ENCODE peak calls at places on chromosomes 3 and 15, in seven cellular contexts. L is adipocyte, I is GM12864, U is T-helper 9 cell, H is NCI-H460, Q is NCI-H1092, B is fibroblast of gingiva. X is an unnamed sample.

GRCh38 chr15:68951813-68952212 is 21.5 kb downstream of the SPESP1 start:
- DNase-seq in L (no peak), I (no peak), U (no peak), H (no peak), Q (no peak), B (no peak), X (no peak)

GRCh38 chr15:48149858-48150257 is 28.2 kb downstream of the MYEF2 start:
- DNase-seq in L (peak), I (no peak), U (no peak), H (no peak), Q (no peak), B (no peak), X (peak)

GRCh38 chr15:69154684-69155083 is 5.8 kb upstream of the GLCE start:
- DNase-seq in L (peak), I (no peak), U (no peak), H (no peak), Q (no peak), B (peak), X (peak)

GRCh38 chr3:132239587-132239986 is 77.6 kb upstream of the ACP3 start:
- DNase-seq in L (no peak), I (no peak), U (no peak), H (no peak), Q (no peak), B (no peak), X (no peak)

GRCh38 chr3:48694610-48695051 is 8.9 kb upstream of the NCKIPSD start:
- DNase-seq in L (peak), I (no peak), U (no peak), H (no peak), Q (no peak), B (peak), X (peak)

GRCh38 chr15:38699633-38700230 is 135.1 kb upstream of the RASGRP1 start:
- DNase-seq in L (peak), I (peak), U (peak), H (peak), Q (no peak), B (peak), X (peak)

GRCh38 chr15:86830304-86830703 is 750.6 kb downstream of the AGBL1 start:
- DNase-seq in L (no peak), I (no peak), U (no peak), H (no peak), Q (no peak), B (no peak), X (no peak)

GRCh38 chr3:196203833-196204232 is 7.4 kb downstream of the ZDHHC19 start:
- DNase-seq in L (no peak), I (no peak), U (no peak), H (no peak), Q (no peak), B (no peak), X (no peak)

GRCh38 chr3:131526801-131527347 is 24.1 kb upstream of the MRPL3 start:
- DNase-seq in L (peak), I (no peak), U (no peak), H (peak), Q (peak), B (peak), X (peak)

GRCh38 chr3:126816956-126817777 is 113.1 kb downstream of the CHCHD6 start:
- DNase-seq in L (peak), I (no peak), U (no peak), H (no peak), Q (peak), B (peak), X (no peak)

GRCh38 chr3:150407818-150408231 is 273 bp upstream of the TSC22D2 start:
- DNase-seq in L (no peak), I (no peak), U (peak), H (peak), Q (no peak), B (no peak), X (peak)

X was measured in Daoy.